ENCODE peak calls at places on chromosomes 6 and 20, in nine cellular contexts. K is ovary, X is HCT116, Y is tibial nerve, N is H1, F is vagina, V is sigmoid colon, Z is adrenal gland, A is heart left ventricle. E is an unnamed sample.

GRCh38 chr6:116127771-116128493 is 2.0 kb upstream of the COL10A1 start:
- DNase-seq in K (no peak), X (no peak), Y (no peak), N (no peak), F (no peak), V (no peak), Z (no peak), A (no peak), E (no peak)

GRCh38 chr6:47203968-47204611 is 105.6 kb downstream of the TNFRSF21 start:
- DNase-seq in K (no peak), X (no peak), Y (no peak), N (no peak), F (no peak), V (no peak), Z (no peak), A (no peak), E (no peak)

GRCh38 chr6:136146130-136146529 is 104.0 kb downstream of the MTFR2 start:
- DNase-seq in K (no peak), X (no peak), Y (no peak), N (no peak), F (no peak), V (no peak), Z (no peak), A (no peak), E (no peak)

GRCh38 chr6:111791415-111791814 is 81.8 kb downstream of the FYN start:
- DNase-seq in K (no peak), X (no peak), Y (no peak), N (no peak), F (no peak), V (no peak), Z (no peak), A (no peak), E (no peak)

GRCh38 chr6:110331816-110332215 is 26.3 kb downstream of the METTL24 start:
- DNase-seq in K (no peak), X (no peak), Y (no peak), N (no peak), F (no peak), V (peak; percentile 76), Z (no peak), A (peak; percentile 37), E (no peak)

GRCh38 chr6:38116248-38116647 is 296.7 kb downstream of the ZFAND3 start:
- DNase-seq in K (no peak), X (no peak), Y (no peak), N (no peak), F (no peak), V (no peak), Z (no peak), A (no peak), E (peak; percentile 62)

GRCh38 chr6:25655746-25656145 is 3.7 kb downstream of the SCGN start:
- DNase-seq in K (no peak), X (no peak), Y (no peak), N (no peak), F (no peak), V (no peak), Z (no peak), A (no peak), E (no peak)

GRCh38 chr6:2875840-2876207 is 27.3 kb downstream of the SERPINB9 start:
- DNase-seq in K (no peak), X (no peak), Y (no peak), N (no peak), F (no peak), V (no peak), Z (peak; percentile 46), A (peak; percentile 30), E (peak; percentile 53)

GRCh38 chr6:144566868-144567615 is 281.9 kb downstream of the UTRN start:
- DNase-seq in K (no peak), X (no peak), Y (no peak), N (no peak), F (no peak), V (no peak), Z (no peak), A (no peak), E (no peak)

GRCh38 chr6:121592955-121593665 is 157.7 kb downstream of the GJA1 start:
- DNase-seq in K (no peak), X (no peak), Y (no peak), N (no peak), F (no peak), V (no peak), Z (no peak), A (no peak), E (no peak)

GRCh38 chr6:20751293-20751946 is 217.2 kb downstream of the CDKAL1 start:
- DNase-seq in K (no peak), X (no peak), Y (no peak), N (no peak), F (no peak), V (no peak), Z (no peak), A (no peak), E (no peak)

GRCh38 chr20:63009988-63010769 is 3.4 kb upstream of the BHLHE23 start:
- DNase-seq in K (no peak), X (no peak), Y (no peak), N (no peak), F (no peak), V (no peak), Z (no peak), A (no peak), E (no peak)

GRCh38 chr6:52423448-52423847 is 3.3 kb downstream of the EFHC1 start:
- DNase-seq in K (no peak), X (no peak), Y (no peak), N (no peak), F (no peak), V (no peak), Z (no peak), A (no peak), E (no peak)

GRCh38 chr20:46990811-46991567 is 96.3 kb downstream of the EYA2 start:
- DNase-seq in K (no peak), X (no peak), Y (no peak), N (no peak), F (no peak), V (no peak), Z (no peak), A (no peak), E (no peak)

GRCh38 chr20:36591281-36591680 is 14.3 kb upstream of the RAB5IF start:
- DNase-seq in K (no peak), X (no peak), Y (no peak), N (no peak), F (no peak), V (no peak), Z (no peak), A (no peak), E (no peak)

GRCh38 chr6:112227411-112227810 is 27.0 kb downstream of the LAMA4 start:
- DNase-seq in K (no peak), X (no peak), Y (no peak), N (no peak), F (no peak), V (no peak), Z (no peak), A (no peak), E (no peak)

GRCh38 chr6:2213082-2213481 is 32.3 kb downstream of the GMDS start:
- DNase-seq in K (no peak), X (no peak), Y (no peak), N (no peak), F (no peak), V (no peak), Z (no peak), A (no peak), E (no peak)

DNA sequence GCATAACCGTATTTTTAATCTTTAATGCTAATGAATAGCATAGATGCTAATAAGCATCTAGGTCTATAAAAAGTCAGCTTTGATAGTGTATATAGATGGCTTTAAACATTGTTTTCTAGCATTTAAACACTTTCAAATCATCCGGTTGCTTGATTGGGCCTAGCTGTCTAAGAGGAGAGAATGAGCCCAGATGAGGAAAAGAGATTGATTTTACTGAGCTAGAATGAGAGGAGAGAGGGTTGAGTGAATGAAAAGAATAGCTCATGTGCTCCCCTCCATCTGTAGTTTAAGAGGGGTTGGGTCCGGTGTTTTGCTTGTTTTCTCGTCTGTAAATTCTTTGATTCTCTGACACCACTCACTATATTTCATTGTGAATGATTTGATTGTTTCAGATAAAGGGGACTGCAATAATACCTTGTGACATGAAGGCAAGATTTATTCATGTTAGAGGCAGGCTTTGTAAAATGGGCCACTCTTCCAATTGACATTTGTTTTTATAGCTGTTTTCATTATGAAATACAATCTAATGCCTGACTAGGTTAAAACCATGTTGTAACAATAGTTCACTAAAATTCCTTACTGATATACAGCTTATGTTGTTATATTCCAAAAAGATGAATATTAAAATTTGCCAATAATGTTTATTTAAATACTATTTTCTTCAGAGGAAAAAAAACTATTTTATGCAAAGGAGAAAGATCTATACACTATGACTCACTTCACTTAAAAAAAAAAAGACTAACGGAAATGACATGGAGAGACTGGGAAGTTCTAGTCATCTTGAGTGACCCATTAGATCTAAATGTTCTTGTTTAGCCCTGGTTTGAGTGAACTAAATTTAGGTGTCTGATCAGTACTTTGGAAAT is 3.2 kb downstream of the PTPN1 start:
- DNase-seq in K (no peak), X (no peak), Y (no peak), N (no peak), F (no peak), V (no peak), Z (no peak), A (no peak), E (no peak)
- H3K4me1 ChIP-seq in K (peaks cover 12% of the 10 kb centered on the region), X (peaks cover 49% of the 10 kb centered on the region), Y (peaks cover 45% of the 10 kb centered on the region), N (peaks cover 4% of the 10 kb centered on the region), F (peaks cover 82% of the 10 kb centered on the region), V (peaks cover 84% of the 10 kb centered on the region), Z (peaks cover 41% of the 10 kb centered on the region), A (peaks cover 60% of the 10 kb centered on the region), E (peaks cover 41% of the 10 kb centered on the region)

GRCh38 chr6:163971841-163972838 is 557.6 kb downstream of the QKI start:
- DNase-seq in K (no peak), X (no peak), Y (no peak), N (no peak), F (no peak), V (no peak), Z (no peak), A (no peak), E (no peak)
- TF ChIP-seq POLR2A in K (no peak), X (no peak), Y (no peak), N (no peak), F (no peak), V (no peak), Z (no peak), A (no peak), E (no peak)

GRCh38 chr6:29777319-29777718 is 50.3 kb upstream of the HLA-G start:
- DNase-seq in K (no peak), X (no peak), Y (no peak), N (no peak), F (no peak), V (no peak), Z (no peak), A (no peak), E (no peak)
- H3K4me1 ChIP-seq in K (no peaks in the 10 kb centered on the region), X (no peaks in the 10 kb centered on the region), Y (no peaks in the 10 kb centered on the region), N (no peaks in the 10 kb centered on the region), F (no peaks in the 10 kb centered on the region), V (no peaks in the 10 kb centered on the region), Z (no peaks in the 10 kb centered on the region), A (no peaks in the 10 kb centered on the region), E (no peaks in the 10 kb centered on the region)

DNA sequence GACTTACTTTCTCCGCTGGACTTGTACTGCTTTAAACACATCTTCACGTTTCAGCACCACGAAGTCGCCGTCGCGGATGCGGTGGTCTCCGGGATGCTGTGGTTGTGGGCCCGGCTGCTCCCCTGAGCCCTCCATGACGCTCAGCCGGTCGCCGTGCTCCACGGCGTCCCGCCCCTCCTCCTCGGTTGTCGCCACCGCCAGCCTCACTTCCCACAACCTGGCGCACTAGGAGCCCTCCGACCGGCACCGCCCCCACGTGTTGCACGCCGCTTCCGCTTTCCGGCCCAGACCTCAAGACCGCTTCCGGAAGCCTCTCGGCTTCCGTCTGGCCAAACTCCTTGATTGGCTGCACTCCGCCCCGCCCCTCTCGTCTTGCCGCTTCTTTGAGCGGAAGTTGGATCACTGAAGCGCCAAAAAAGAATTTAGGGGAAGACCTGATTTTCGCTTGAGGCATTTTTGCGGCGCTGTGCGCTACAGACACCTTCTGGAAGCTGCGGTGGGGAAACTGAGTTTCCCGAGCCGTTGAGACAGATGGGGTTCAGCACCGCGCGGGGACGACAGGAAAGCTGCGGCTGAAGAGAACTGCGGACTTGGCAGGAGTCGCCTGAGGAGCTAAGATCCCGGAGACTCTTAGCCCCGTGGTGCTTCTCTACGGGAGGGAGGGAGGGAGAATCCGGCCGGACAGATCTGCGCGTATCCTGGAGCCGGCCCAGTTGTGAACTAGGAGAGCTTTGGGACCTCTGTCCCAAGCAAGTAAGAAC is at the start of the genes MCM8 and TRMT6:
- DNase-seq in K (peak; percentile 95), X (peak; percentile 95), Y (peak; percentile 97), N (peak; percentile 96), F (peak; percentile 96), V (peak; percentile 98), Z (peak; percentile 97), A (peak; percentile 95), E (peak; percentile 98)
- TF ChIP-seq POLR2A in K (no peak), X (peak; percentile 50), Y (no peak), N (peak; percentile 64), F (no peak), V (no peak), Z (no peak), A (peak; percentile 38), E (no peak)

E was measured in thyroid gland.